ENCODE peak calls at places on chromosome 4, in six cellular contexts. One of them, this sample, is unnamed.
A peak's percentile ranks its signal among the peaks of the same experiment; 100 is the strongest.

GRCh38 chr4:138650917-138651564 is 364.5 kb upstream of the NOCT start:
- DNase-seq in uterus: peak; percentile 14
- DNase-seq in H1: no peak
- DNase-seq in IMR-90: peak; percentile 89
- DNase-seq in K562: no peak
- DNase-seq in tibial nerve: no peak
- DNase-seq in this sample: no peak

GRCh38 chr4:27027428-27027827 is 166.8 kb downstream of the STIM2 start:
- DNase-seq in IMR-90: no peak
- DNase-seq in tibial nerve: no peak
- DNase-seq in uterus: no peak
- DNase-seq in H1: no peak
- DNase-seq in K562: no peak
- DNase-seq in this sample: no peak

GRCh38 chr4:18844726-18845125 is 823.2 kb upstream of the LCORL start:
- DNase-seq in uterus: no peak
- DNase-seq in K562: no peak
- DNase-seq in IMR-90: peak; percentile 1
- DNase-seq in H1: no peak
- DNase-seq in tibial nerve: no peak
- DNase-seq in this sample: no peak

GRCh38 chr4:149785686-149786431 is 29.8 kb downstream of the IQCM start:
- DNase-seq in K562: no peak
- DNase-seq in tibial nerve: no peak
- DNase-seq in uterus: no peak
- DNase-seq in IMR-90: peak; percentile 24
- DNase-seq in H1: no peak
- DNase-seq in this sample: no peak

GRCh38 chr4:18566970-18567799 is 545.6 kb upstream of the LCORL start:
- DNase-seq in K562: no peak
- DNase-seq in H1: no peak
- DNase-seq in tibial nerve: no peak
- DNase-seq in IMR-90: no peak
- DNase-seq in uterus: no peak
- DNase-seq in this sample: no peak

GRCh38 chr4:90842960-90843359 is 715.8 kb downstream of the CCSER1 start:
- DNase-seq in H1: no peak
- DNase-seq in tibial nerve: no peak
- DNase-seq in K562: no peak
- DNase-seq in uterus: no peak
- DNase-seq in IMR-90: no peak
- DNase-seq in this sample: no peak

GRCh38 chr4:95371457-95372179 is 177.2 kb downstream of the UNC5C start:
- DNase-seq in K562: no peak
- DNase-seq in H1: no peak
- DNase-seq in IMR-90: no peak
- DNase-seq in uterus: no peak
- DNase-seq in tibial nerve: no peak
- DNase-seq in this sample: no peak

GRCh38 chr4:31175242-31175910 is 455.2 kb downstream of the PCDH7 start:
- DNase-seq in uterus: no peak
- DNase-seq in K562: no peak
- DNase-seq in tibial nerve: no peak
- DNase-seq in H1: no peak
- DNase-seq in IMR-90: peak; percentile 45
- DNase-seq in this sample: no peak

GRCh38 chr4:19327364-19327763 is 924.3 kb upstream of the SLIT2 start:
- DNase-seq in uterus: no peak
- DNase-seq in H1: no peak
- DNase-seq in K562: no peak
- DNase-seq in tibial nerve: no peak
- DNase-seq in IMR-90: peak; percentile 12
- DNase-seq in this sample: no peak

GRCh38 chr4:31081375-31081774 is 361.2 kb downstream of the PCDH7 start:
- DNase-seq in H1: no peak
- DNase-seq in tibial nerve: no peak
- DNase-seq in K562: no peak
- DNase-seq in IMR-90: peak; percentile 72
- DNase-seq in uterus: no peak
- DNase-seq in this sample: no peak

GRCh38 chr4:65668201-65669007 is 1.9 kb downstream of the EPHA5 start:
- DNase-seq in H1: peak; percentile 53
- DNase-seq in tibial nerve: peak; percentile 45
- DNase-seq in IMR-90: no peak
- DNase-seq in uterus: no peak
- DNase-seq in K562: no peak
- DNase-seq in this sample: no peak

GRCh38 chr4:70705856-70706461 is 15.8 kb upstream of the RUFY3 start:
- DNase-seq in tibial nerve: no peak
- DNase-seq in H1: no peak
- DNase-seq in K562: no peak
- DNase-seq in IMR-90: peak; percentile 54
- DNase-seq in uterus: no peak
- DNase-seq in this sample: no peak

GRCh38 chr4:30847157-30847556 is 127.0 kb downstream of the PCDH7 start:
- DNase-seq in K562: no peak
- DNase-seq in H1: no peak
- DNase-seq in IMR-90: peak; percentile 20
- DNase-seq in tibial nerve: no peak
- DNase-seq in uterus: no peak
- DNase-seq in this sample: no peak

GRCh38 chr4:26356067-26356466 is 35.3 kb downstream of the RBPJ start:
- DNase-seq in tibial nerve: no peak
- DNase-seq in uterus: no peak
- DNase-seq in IMR-90: peak; percentile 40
- DNase-seq in H1: no peak
- DNase-seq in K562: no peak
- DNase-seq in this sample: no peak

GRCh38 chr4:118811832-118812231 is 24.1 kb downstream of the SEC24D start:
- DNase-seq in tibial nerve: no peak
- DNase-seq in IMR-90: no peak
- DNase-seq in H1: no peak
- DNase-seq in K562: no peak
- DNase-seq in uterus: no peak
- DNase-seq in this sample: no peak

GRCh38 chr4:176340871-176341685 is 21.3 kb downstream of the SPCS3 start:
- DNase-seq in K562: peak; percentile 28
- DNase-seq in H1: no peak
- DNase-seq in IMR-90: peak; percentile 66
- DNase-seq in tibial nerve: peak; percentile 47
- DNase-seq in uterus: no peak
- DNase-seq in this sample: no peak

GRCh38 chr4:85018983-85019382 is 52.5 kb upstream of the WDFY3 start:
- DNase-seq in tibial nerve: no peak
- DNase-seq in H1: no peak
- DNase-seq in uterus: no peak
- DNase-seq in K562: no peak
- DNase-seq in IMR-90: no peak
- DNase-seq in this sample: no peak
- TF ChIP-seq POLR2A in tibial nerve: no peak
- TF ChIP-seq POLR2A in H1: no peak
- TF ChIP-seq POLR2A in uterus: no peak
- TF ChIP-seq POLR2A in K562: no peak
- TF ChIP-seq POLR2A in IMR-90: no peak
- TF ChIP-seq POLR2A in this sample: no peak

DNA sequence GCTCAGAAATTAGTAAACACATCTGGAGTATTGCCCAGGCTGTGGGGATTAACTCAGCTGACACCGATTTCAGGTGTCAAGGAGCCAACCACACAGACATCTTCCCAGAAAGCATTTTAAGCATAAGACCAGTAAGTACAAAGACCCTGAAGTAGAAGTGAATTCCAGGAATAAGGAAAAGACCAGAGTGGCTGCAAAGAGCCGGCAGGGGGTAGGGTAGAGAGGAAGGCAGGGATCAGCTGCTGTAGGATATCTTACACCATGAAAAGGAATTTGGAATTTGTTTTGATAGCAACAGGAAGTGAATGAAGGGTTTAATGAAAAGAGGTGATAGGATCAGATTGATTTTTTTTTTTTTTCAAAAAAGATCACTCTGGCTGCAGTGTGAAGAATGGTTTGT is 113.6 kb upstream of the PPARGC1A start:
- DNase-seq in H1: no peak
- DNase-seq in K562: no peak
- DNase-seq in IMR-90: no peak
- DNase-seq in uterus: no peak
- DNase-seq in tibial nerve: no peak
- DNase-seq in this sample: no peak
- H3K4me3 ChIP-seq in H1: no peak overlapping the region
- H3K4me3 ChIP-seq in K562: no peak overlapping the region
- H3K4me3 ChIP-seq in IMR-90: no peak overlapping the region
- H3K4me3 ChIP-seq in uterus: no peak overlapping the region
- H3K4me3 ChIP-seq in tibial nerve: no peak overlapping the region
- H3K4me3 ChIP-seq in this sample: no peak overlapping the region

DNA sequence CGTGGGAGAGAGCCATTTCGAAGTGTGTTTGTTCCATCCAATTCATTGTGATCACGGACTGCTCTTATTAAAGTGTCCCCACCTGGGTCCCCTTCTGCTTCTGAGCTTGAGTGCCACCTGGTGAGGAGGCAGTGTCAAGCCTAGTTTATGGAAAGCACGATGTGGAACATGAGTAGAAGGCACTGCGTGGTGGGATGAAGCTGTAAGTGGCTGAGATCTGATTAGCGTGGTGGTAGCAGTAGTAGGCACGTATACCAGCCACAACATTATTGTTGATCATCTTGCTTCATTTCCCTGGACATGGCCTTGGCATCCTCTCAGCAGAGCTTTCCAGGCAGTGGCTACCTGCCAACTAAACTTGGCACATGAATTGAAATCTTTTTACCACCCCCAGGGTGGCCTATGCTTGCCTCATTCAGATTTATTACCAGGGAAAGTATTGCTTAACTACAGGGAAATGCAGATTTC is 46.4 kb downstream of the GPAT3 start:
- DNase-seq in uterus: peak; percentile 18
- DNase-seq in IMR-90: no peak
- DNase-seq in K562: no peak
- DNase-seq in H1: no peak
- DNase-seq in tibial nerve: peak; percentile 27
- DNase-seq in this sample: no peak
- TF ChIP-seq CTCF in uterus: no peak
- TF ChIP-seq CTCF in IMR-90: no peak
- TF ChIP-seq CTCF in K562: peak; percentile 41
- TF ChIP-seq CTCF in H1: no peak
- TF ChIP-seq CTCF in tibial nerve: no peak
- TF ChIP-seq CTCF in this sample: no peak

GRCh38 chr4:32396504-32396903 is 1676.3 kb downstream of the PCDH7 start:
- DNase-seq in IMR-90: no peak
- DNase-seq in tibial nerve: no peak
- DNase-seq in K562: no peak
- DNase-seq in uterus: no peak
- DNase-seq in H1: no peak
- DNase-seq in this sample: no peak
- TF ChIP-seq POLR2A in IMR-90: no peak
- TF ChIP-seq POLR2A in tibial nerve: no peak
- TF ChIP-seq POLR2A in K562: no peak
- TF ChIP-seq POLR2A in uterus: no peak
- TF ChIP-seq POLR2A in H1: no peak
- TF ChIP-seq POLR2A in this sample: no peak